ENCODE peak calls at places on chromosomes 13 and 19, in ten cellular contexts. One of them, this sample, is unnamed.

GRCh38 chr19:30519607-30520205 is 147.5 kb downstream of the ZNF536 start:
- DNase-seq in NCI-H1092: no peak
- DNase-seq in AG09309: no peak
- DNase-seq in activated CD4-positive, alpha-beta memory T cell treated with anti-CD3 and anti-CD28 coated beads, Interleukin-2, amount 10 ng/mL, durations not matched to agents 7 days and 5 days: no peak
- DNase-seq in stimulated activated CD4-positive, alpha-beta T cell treated with anti-CD3 and anti-CD28 coated beads, TNF-alpha, amount 100 ng/mL, for 24 hours: no peak
- DNase-seq in H54: no peak
- DNase-seq in posterior cingulate gyrus: no peak
- DNase-seq in germinal center: no peak
- DNase-seq in HS-27A: no peak
- DNase-seq in KG1: no peak
- DNase-seq in this sample: no peak

GRCh38 chr13:44734204-44734707 is 158.1 kb upstream of the TSC22D1 start:
- DNase-seq in NCI-H1092: peak; percentile 13
- DNase-seq in AG09309: no peak
- DNase-seq in activated CD4-positive, alpha-beta memory T cell treated with anti-CD3 and anti-CD28 coated beads, Interleukin-2, amount 10 ng/mL, durations not matched to agents 7 days and 5 days: no peak
- DNase-seq in stimulated activated CD4-positive, alpha-beta T cell treated with anti-CD3 and anti-CD28 coated beads, TNF-alpha, amount 100 ng/mL, for 24 hours: no peak
- DNase-seq in H54: no peak
- DNase-seq in posterior cingulate gyrus: peak; percentile 3
- DNase-seq in germinal center: no peak
- DNase-seq in HS-27A: no peak
- DNase-seq in KG1: no peak
- DNase-seq in this sample: no peak

GRCh38 chr13:74920361-74920760 is 561.6 kb downstream of the TBC1D4 start:
- DNase-seq in NCI-H1092: no peak
- DNase-seq in AG09309: no peak
- DNase-seq in activated CD4-positive, alpha-beta memory T cell treated with anti-CD3 and anti-CD28 coated beads, Interleukin-2, amount 10 ng/mL, durations not matched to agents 7 days and 5 days: no peak
- DNase-seq in stimulated activated CD4-positive, alpha-beta T cell treated with anti-CD3 and anti-CD28 coated beads, TNF-alpha, amount 100 ng/mL, for 24 hours: no peak
- DNase-seq in H54: no peak
- DNase-seq in posterior cingulate gyrus: no peak
- DNase-seq in germinal center: no peak
- DNase-seq in HS-27A: no peak
- DNase-seq in KG1: no peak
- DNase-seq in this sample: no peak

GRCh38 chr13:110663044-110663443 is 42.9 kb downstream of the CARS2 start:
- DNase-seq in NCI-H1092: no peak
- DNase-seq in AG09309: no peak
- DNase-seq in activated CD4-positive, alpha-beta memory T cell treated with anti-CD3 and anti-CD28 coated beads, Interleukin-2, amount 10 ng/mL, durations not matched to agents 7 days and 5 days: no peak
- DNase-seq in stimulated activated CD4-positive, alpha-beta T cell treated with anti-CD3 and anti-CD28 coated beads, TNF-alpha, amount 100 ng/mL, for 24 hours: no peak
- DNase-seq in H54: no peak
- DNase-seq in posterior cingulate gyrus: no peak
- DNase-seq in germinal center: no peak
- DNase-seq in HS-27A: no peak
- DNase-seq in KG1: no peak
- DNase-seq in this sample: no peak

GRCh38 chr19:8500158-8500557 is 2.3 kb downstream of the PRAM1 start:
- DNase-seq in NCI-H1092: no peak
- DNase-seq in AG09309: no peak
- DNase-seq in activated CD4-positive, alpha-beta memory T cell treated with anti-CD3 and anti-CD28 coated beads, Interleukin-2, amount 10 ng/mL, durations not matched to agents 7 days and 5 days: no peak
- DNase-seq in stimulated activated CD4-positive, alpha-beta T cell treated with anti-CD3 and anti-CD28 coated beads, TNF-alpha, amount 100 ng/mL, for 24 hours: no peak
- DNase-seq in H54: no peak
- DNase-seq in posterior cingulate gyrus: no peak
- DNase-seq in germinal center: no peak
- DNase-seq in HS-27A: no peak
- DNase-seq in KG1: peak; percentile 19
- DNase-seq in this sample: no peak

GRCh38 chr13:80297503-80297902 is 43.4 kb downstream of the SPRY2 start:
- DNase-seq in NCI-H1092: no peak
- DNase-seq in AG09309: no peak
- DNase-seq in activated CD4-positive, alpha-beta memory T cell treated with anti-CD3 and anti-CD28 coated beads, Interleukin-2, amount 10 ng/mL, durations not matched to agents 7 days and 5 days: no peak
- DNase-seq in stimulated activated CD4-positive, alpha-beta T cell treated with anti-CD3 and anti-CD28 coated beads, TNF-alpha, amount 100 ng/mL, for 24 hours: no peak
- DNase-seq in H54: no peak
- DNase-seq in posterior cingulate gyrus: no peak
- DNase-seq in germinal center: no peak
- DNase-seq in HS-27A: no peak
- DNase-seq in KG1: no peak
- DNase-seq in this sample: no peak

GRCh38 chr19:45506246-45506990 is 861 bp upstream of the VASP start:
- DNase-seq in NCI-H1092: peak; percentile 63
- DNase-seq in AG09309: no peak
- DNase-seq in activated CD4-positive, alpha-beta memory T cell treated with anti-CD3 and anti-CD28 coated beads, Interleukin-2, amount 10 ng/mL, durations not matched to agents 7 days and 5 days: peak; percentile 97
- DNase-seq in stimulated activated CD4-positive, alpha-beta T cell treated with anti-CD3 and anti-CD28 coated beads, TNF-alpha, amount 100 ng/mL, for 24 hours: peak; percentile 97
- DNase-seq in H54: peak; percentile 76
- DNase-seq in posterior cingulate gyrus: peak; percentile 93
- DNase-seq in germinal center: peak; percentile 91
- DNase-seq in HS-27A: peak; percentile 82
- DNase-seq in KG1: peak; percentile 95
- DNase-seq in this sample: peak; percentile 88

GRCh38 chr13:40622246-40622645 is 44.2 kb downstream of the FOXO1 start:
- DNase-seq in NCI-H1092: no peak
- DNase-seq in AG09309: no peak
- DNase-seq in activated CD4-positive, alpha-beta memory T cell treated with anti-CD3 and anti-CD28 coated beads, Interleukin-2, amount 10 ng/mL, durations not matched to agents 7 days and 5 days: no peak
- DNase-seq in stimulated activated CD4-positive, alpha-beta T cell treated with anti-CD3 and anti-CD28 coated beads, TNF-alpha, amount 100 ng/mL, for 24 hours: no peak
- DNase-seq in H54: no peak
- DNase-seq in posterior cingulate gyrus: no peak
- DNase-seq in germinal center: no peak
- DNase-seq in HS-27A: no peak
- DNase-seq in KG1: no peak
- DNase-seq in this sample: no peak

GRCh38 chr19:10389863-10390262 is 9.5 kb upstream of the TYK2 start:
- DNase-seq in NCI-H1092: no peak
- DNase-seq in AG09309: no peak
- DNase-seq in activated CD4-positive, alpha-beta memory T cell treated with anti-CD3 and anti-CD28 coated beads, Interleukin-2, amount 10 ng/mL, durations not matched to agents 7 days and 5 days: no peak
- DNase-seq in stimulated activated CD4-positive, alpha-beta T cell treated with anti-CD3 and anti-CD28 coated beads, TNF-alpha, amount 100 ng/mL, for 24 hours: no peak
- DNase-seq in H54: no peak
- DNase-seq in posterior cingulate gyrus: peak; percentile 10
- DNase-seq in germinal center: no peak
- DNase-seq in HS-27A: no peak
- DNase-seq in KG1: no peak
- DNase-seq in this sample: no peak

GRCh38 chr13:102045713-102046112 is 356.1 kb downstream of the FGF14 start:
- DNase-seq in NCI-H1092: no peak
- DNase-seq in AG09309: no peak
- DNase-seq in activated CD4-positive, alpha-beta memory T cell treated with anti-CD3 and anti-CD28 coated beads, Interleukin-2, amount 10 ng/mL, durations not matched to agents 7 days and 5 days: no peak
- DNase-seq in stimulated activated CD4-positive, alpha-beta T cell treated with anti-CD3 and anti-CD28 coated beads, TNF-alpha, amount 100 ng/mL, for 24 hours: no peak
- DNase-seq in H54: no peak
- DNase-seq in posterior cingulate gyrus: no peak
- DNase-seq in germinal center: no peak
- DNase-seq in HS-27A: no peak
- DNase-seq in KG1: no peak
- DNase-seq in this sample: no peak

GRCh38 chr13:70987043-70987442 is 878.8 kb upstream of the KLHL1 start:
- DNase-seq in NCI-H1092: no peak
- DNase-seq in AG09309: no peak
- DNase-seq in activated CD4-positive, alpha-beta memory T cell treated with anti-CD3 and anti-CD28 coated beads, Interleukin-2, amount 10 ng/mL, durations not matched to agents 7 days and 5 days: no peak
- DNase-seq in stimulated activated CD4-positive, alpha-beta T cell treated with anti-CD3 and anti-CD28 coated beads, TNF-alpha, amount 100 ng/mL, for 24 hours: no peak
- DNase-seq in H54: no peak
- DNase-seq in posterior cingulate gyrus: no peak
- DNase-seq in germinal center: no peak
- DNase-seq in HS-27A: no peak
- DNase-seq in KG1: no peak
- DNase-seq in this sample: no peak

GRCh38 chr19:2087621-2088100 is 8.5 kb downstream of the MOB3A start:
- DNase-seq in NCI-H1092: no peak
- DNase-seq in AG09309: no peak
- DNase-seq in activated CD4-positive, alpha-beta memory T cell treated with anti-CD3 and anti-CD28 coated beads, Interleukin-2, amount 10 ng/mL, durations not matched to agents 7 days and 5 days: peak; percentile 53
- DNase-seq in stimulated activated CD4-positive, alpha-beta T cell treated with anti-CD3 and anti-CD28 coated beads, TNF-alpha, amount 100 ng/mL, for 24 hours: no peak
- DNase-seq in H54: no peak
- DNase-seq in posterior cingulate gyrus: no peak
- DNase-seq in germinal center: peak; percentile 67
- DNase-seq in HS-27A: no peak
- DNase-seq in KG1: no peak
- DNase-seq in this sample: no peak

GRCh38 chr13:33262554-33262953 is 23.0 kb downstream of the STARD13 start:
- DNase-seq in NCI-H1092: no peak
- DNase-seq in AG09309: no peak
- DNase-seq in activated CD4-positive, alpha-beta memory T cell treated with anti-CD3 and anti-CD28 coated beads, Interleukin-2, amount 10 ng/mL, durations not matched to agents 7 days and 5 days: no peak
- DNase-seq in stimulated activated CD4-positive, alpha-beta T cell treated with anti-CD3 and anti-CD28 coated beads, TNF-alpha, amount 100 ng/mL, for 24 hours: no peak
- DNase-seq in H54: no peak
- DNase-seq in posterior cingulate gyrus: no peak
- DNase-seq in germinal center: no peak
- DNase-seq in HS-27A: no peak
- DNase-seq in KG1: no peak
- DNase-seq in this sample: no peak

GRCh38 chr19:17606786-17607185 is 51.3 kb downstream of the COLGALT1 start:
- DNase-seq in NCI-H1092: no peak
- DNase-seq in AG09309: no peak
- DNase-seq in activated CD4-positive, alpha-beta memory T cell treated with anti-CD3 and anti-CD28 coated beads, Interleukin-2, amount 10 ng/mL, durations not matched to agents 7 days and 5 days: no peak
- DNase-seq in stimulated activated CD4-positive, alpha-beta T cell treated with anti-CD3 and anti-CD28 coated beads, TNF-alpha, amount 100 ng/mL, for 24 hours: no peak
- DNase-seq in H54: no peak
- DNase-seq in posterior cingulate gyrus: no peak
- DNase-seq in germinal center: no peak
- DNase-seq in HS-27A: no peak
- DNase-seq in KG1: no peak
- DNase-seq in this sample: no peak

This sample was measured in tibial nerve.